ENCODE peak calls at places on chromosome 11, in six cellular contexts. V is stimulated activated CD8-positive, alpha-beta memory T cell treated with anti-CD3 and anti-CD28 coated beads, Interleukin-15, amount 100 ng/mL, for 24 hours; K is RWPE1; E is T follicular helper cell; P is NCI-H1436 treated with DMSO at 0.1 percent for 48 hours; D is GM12891. B is an unnamed sample.

GRCh38 chr11:63756919-63757761 is 11.4 kb downstream of the ZFTA start:
- DNase-seq in K (no peak), D (no peak), E (no peak), P (no peak), V (no peak), B (no peak)

GRCh38 chr11:122105009-122105828 is 10.8 kb downstream of the BLID start:
- DNase-seq in D (no peak), P (no peak), V (no peak), K (no peak), E (no peak), B (no peak)

GRCh38 chr11:108648528-108648885 is 16.4 kb upstream of the DDX10 start:
- DNase-seq in D (no peak), P (no peak), V (no peak), E (no peak), K (no peak), B (no peak)

GRCh38 chr11:6233984-6234313 is 487 bp downstream of the FHIP1B start:
- DNase-seq in D (no peak), V (no peak), K (peak; percentile 12), E (no peak), P (no peak), B (no peak)

GRCh38 chr11:2690261-2690575 is 9.6 kb downstream of the KCNQ1OT1 start:
- DNase-seq in K (no peak), V (no peak), E (no peak), P (no peak), D (no peak), B (no peak)

GRCh38 chr11:20762112-20762511 is 92.7 kb downstream of the NELL1 start:
- DNase-seq in E (no peak), D (no peak), K (no peak), P (peak; percentile 12), V (no peak), B (no peak)

GRCh38 chr11:34234086-34234740 is 123.6 kb downstream of the ABTB2 start:
- DNase-seq in D (peak; percentile 38), K (peak; percentile 59), E (peak; percentile 56), P (no peak), V (peak; percentile 34), B (no peak)

GRCh38 chr11:44764583-44764982 is 37.8 kb downstream of the TSPAN18 start:
- DNase-seq in K (no peak), E (no peak), V (no peak), D (no peak), P (no peak), B (no peak)

GRCh38 chr11:31821235-31821764 is 10.2 kb upstream of the PAX6 start:
- DNase-seq in D (no peak), P (no peak), E (no peak), V (no peak), K (no peak), B (no peak)

GRCh38 chr11:111602865-111603632 is 800 bp downstream of the SIK2 start:
- DNase-seq in P (no peak), K (peak; percentile 26), V (no peak), D (no peak), E (peak; percentile 4), B (no peak)

GRCh38 chr11:26234451-26234850 is 97.5 kb upstream of the ANO3 start:
- DNase-seq in K (peak; percentile 71), E (no peak), V (no peak), D (no peak), P (no peak), B (no peak)

GRCh38 chr11:10293423-10294288 is at the start of gene SBF2:
- DNase-seq in D (no peak), E (peak; percentile 69), P (no peak), K (peak; percentile 85), V (peak; percentile 56), B (no peak)

GRCh38 chr11:78298216-78298860 is 109.6 kb downstream of the USP35 start:
- DNase-seq in K (no peak), E (no peak), D (no peak), V (no peak), P (no peak), B (no peak)

GRCh38 chr11:126538071-126538470 is 182.6 kb downstream of the ST3GAL4 start:
- DNase-seq in D (no peak), K (no peak), P (no peak), E (no peak), V (no peak), B (no peak)

GRCh38 chr11:498297-499181 is 8.5 kb downstream of the RNH1 start:
- DNase-seq in E (no peak), V (no peak), P (no peak), K (no peak), D (peak; percentile 8), B (no peak)

GRCh38 chr11:32448232-32448631 is 12.9 kb upstream of the WT1 start:
- DNase-seq in V (no peak), E (no peak), P (no peak), D (no peak), K (no peak), B (no peak)

GRCh38 chr11:78567209-78567608 is 7.5 kb downstream of the NARS2 start:
- DNase-seq in K (peak; percentile 48), D (no peak), P (no peak), E (no peak), V (no peak), B (no peak)

GRCh38 chr11:57140568-57140967 is 41.2 kb upstream of the LRRC55 start:
- DNase-seq in D (no peak), K (no peak), P (no peak), V (no peak), E (no peak), B (no peak)

GRCh38 chr11:2772544-2773031 is 72.8 kb upstream of the KCNQ1OT1 start:
- DNase-seq in D (no peak), P (no peak), E (no peak), K (peak; percentile 56), V (no peak), B (no peak)

GRCh38 chr11:17379383-17380180 is 8.9 kb downstream of the KCNJ11 start:
- DNase-seq in P (no peak), E (no peak), K (no peak), V (no peak), D (no peak), B (no peak)

GRCh38 chr11:116882386-116882785 is 45.0 kb upstream of the APOA1 start:
- DNase-seq in V (no peak), D (no peak), E (no peak), K (no peak), P (no peak), B (peak; percentile 45)

GRCh38 chr11:68369756-68370155 is 57.4 kb downstream of the LRP5 start:
- DNase-seq in P (no peak), V (no peak), E (no peak), D (no peak), K (no peak), B (no peak)

GRCh38 chr11:45988922-45989321 is 66.5 kb downstream of the LARGE2 start:
- DNase-seq in V (no peak), E (no peak), P (no peak), K (no peak), D (no peak), B (no peak)

GRCh38 chr11:60077216-60077817 is 11.1 kb upstream of the MS4A2 start:
- DNase-seq in E (no peak), K (no peak), V (no peak), P (no peak), D (no peak), B (no peak)

GRCh38 chr11:114027941-114028340 is 31.6 kb upstream of the ZBTB16 start:
- DNase-seq in V (no peak), K (no peak), E (no peak), D (no peak), P (no peak), B (no peak)